ENCODE peak calls at places on chromosome 16, in four cellular contexts. S is adrenal gland, H is foreskin fibroblast, M is astrocyte of the spinal cord. Q is an unnamed sample.

GRCh38 chr16:65875362-65876199 is 490.9 kb upstream of the CDH5 start:
- DNase-seq in S (no peak), M (no peak), H (no peak), Q (peak)

GRCh38 chr16:66306366-66307150 is 59.9 kb upstream of the CDH5 start:
- DNase-seq in S (no peak), M (no peak), H (no peak), Q (no peak)

GRCh38 chr16:88464447-88465318 is 11.6 kb downstream of the ZFPM1 start:
- DNase-seq in S (no peak), H (no peak), M (no peak), Q (no peak)

GRCh38 chr16:25256821-25257503 is 683 bp downstream of the ZKSCAN2 start:
- DNase-seq in H (peak), S (peak), M (peak), Q (no peak)

GRCh38 chr16:83389751-83390150 is 418.0 kb upstream of the HSBP1 start:
- DNase-seq in H (no peak), M (no peak), S (no peak), Q (no peak)

GRCh38 chr16:55948230-55948629 is 73.1 kb upstream of the CES5A start:
- DNase-seq in S (no peak), M (no peak), H (no peak), Q (no peak)

GRCh38 chr16:81651758-81652718 is 127.1 kb upstream of the PLCG2 start:
- DNase-seq in H (no peak), M (no peak), S (no peak), Q (peak)

GRCh38 chr16:79169239-79169638 is 431.3 kb downstream of the MAF start:
- DNase-seq in M (no peak), S (no peak), H (no peak), Q (no peak)

GRCh38 chr16:84532299-84532724 is 27.9 kb upstream of the MEAK7 start:
- DNase-seq in S (peak), M (peak), H (peak), Q (peak)

GRCh38 chr16:4358831-4359561 is 7.9 kb upstream of the PAM16 start:
- DNase-seq in M (no peak), H (peak), S (no peak), Q (peak)

GRCh38 chr16:588639-588888 is 1.3 kb upstream of the RAB40C start:
- DNase-seq in H (peak), M (peak), S (peak), Q (peak)

GRCh38 chr16:15829460-15829859 is 27.4 kb downstream of the MYH11 start:
- DNase-seq in S (peak), H (peak), M (no peak), Q (no peak)

GRCh38 chr16:22878955-22879354 is 65.0 kb downstream of the HS3ST2 start:
- DNase-seq in H (no peak), S (no peak), M (no peak), Q (no peak)

GRCh38 chr16:78515421-78515820 is 416.0 kb downstream of the WWOX start:
- DNase-seq in S (no peak), H (no peak), M (no peak), Q (no peak)

GRCh38 chr16:65641049-65641448 is 519.2 kb upstream of the CDH11 start:
- DNase-seq in H (no peak), S (no peak), M (no peak), Q (no peak)

GRCh38 chr16:52756812-52757517 is 210.0 kb upstream of the TOX3 start:
- DNase-seq in H (no peak), S (no peak), M (no peak), Q (no peak)

GRCh38 chr16:2858245-2859025 is 465 bp upstream of the PRSS22 start:
- DNase-seq in M (no peak), H (no peak), S (no peak), Q (no peak)

GRCh38 chr16:87317766-87318121 is 552 bp upstream of the C16orf95 start:
- DNase-seq in M (no peak), H (peak), S (peak), Q (peak)

GRCh38 chr16:81181013-81181720 is 57.3 kb upstream of the BCO1 start:
- DNase-seq in M (peak), S (peak), H (peak), Q (no peak)

GRCh38 chr16:26129997-26130396 is 438.2 kb downstream of the HS3ST4 start:
- DNase-seq in S (no peak), M (no peak), H (no peak), Q (no peak)

GRCh38 chr16:21226749-21227148 is 6.8 kb upstream of the ANKS4B start:
- DNase-seq in S (no peak), M (no peak), H (no peak), Q (no peak)

GRCh38 chr16:72561-73537 is at the start of gene RHBDF1:
- DNase-seq in M (no peak), H (peak), S (peak), Q (peak)

DNA sequence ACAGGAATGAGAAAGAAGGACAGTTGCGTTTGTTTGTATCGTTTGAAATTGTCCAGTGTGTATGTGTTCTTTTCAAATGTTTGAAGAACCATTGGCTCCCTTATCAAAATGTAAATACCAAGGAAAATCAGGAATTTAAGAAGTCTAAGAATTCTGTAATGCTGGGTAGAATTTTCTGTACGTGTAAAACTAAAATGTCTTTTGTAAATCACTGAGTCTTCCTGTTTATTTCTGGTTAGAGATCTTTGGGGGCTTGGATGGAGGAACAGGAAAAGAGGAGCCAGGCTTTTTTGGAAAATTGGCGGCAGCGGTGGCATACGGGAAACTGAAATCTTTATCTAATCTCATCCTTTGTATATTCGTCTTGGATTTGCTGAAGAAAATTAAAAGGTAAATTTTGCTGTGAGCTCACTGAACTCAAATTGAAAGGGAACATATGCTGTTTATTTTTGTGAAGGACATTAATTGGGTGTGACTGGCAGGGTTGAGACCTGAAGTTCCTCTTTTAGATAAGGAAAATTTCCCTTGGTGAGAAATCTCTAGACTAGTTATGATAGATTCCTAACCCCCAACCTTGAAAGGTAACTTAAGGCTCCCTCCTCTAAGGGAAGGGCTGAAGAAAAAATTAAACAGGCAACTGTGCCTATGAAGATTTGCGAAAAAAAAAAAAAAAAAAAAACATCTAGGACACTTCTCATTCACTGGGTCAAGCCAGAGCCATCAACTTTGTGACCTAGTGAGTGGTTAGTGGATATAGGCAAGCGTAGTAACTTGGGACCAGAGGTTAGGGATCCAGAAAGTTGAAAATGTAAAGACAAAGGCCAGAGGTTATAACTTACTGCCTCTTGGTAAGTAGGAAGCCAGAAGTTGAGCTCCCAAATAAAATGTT is 10.8 kb downstream of the TAT start:
- DNase-seq in M (no peak), S (no peak), H (no peak), Q (peak)
- H3K4me3 ChIP-seq in M (no peak), S (no peak), H (peak), Q (peak)

GRCh38 chr16:69523571-69523970 is 42.2 kb upstream of the NFAT5 start:
- DNase-seq in M (no peak), H (no peak), S (no peak), Q (no peak)

GRCh38 chr16:69520800-69521602 is 44.8 kb upstream of the NFAT5 start:
- DNase-seq in S (no peak), M (no peak), H (peak), Q (peak)

GRCh38 chr16:69522041-69522578 is 43.7 kb upstream of the NFAT5 start:
- DNase-seq in M (no peak), H (no peak), S (no peak), Q (no peak)

GRCh38 chr16:69520413-69520799 is 45.4 kb upstream of the NFAT5 start:
- DNase-seq in M (no peak), H (no peak), S (no peak), Q (no peak)

DNA sequence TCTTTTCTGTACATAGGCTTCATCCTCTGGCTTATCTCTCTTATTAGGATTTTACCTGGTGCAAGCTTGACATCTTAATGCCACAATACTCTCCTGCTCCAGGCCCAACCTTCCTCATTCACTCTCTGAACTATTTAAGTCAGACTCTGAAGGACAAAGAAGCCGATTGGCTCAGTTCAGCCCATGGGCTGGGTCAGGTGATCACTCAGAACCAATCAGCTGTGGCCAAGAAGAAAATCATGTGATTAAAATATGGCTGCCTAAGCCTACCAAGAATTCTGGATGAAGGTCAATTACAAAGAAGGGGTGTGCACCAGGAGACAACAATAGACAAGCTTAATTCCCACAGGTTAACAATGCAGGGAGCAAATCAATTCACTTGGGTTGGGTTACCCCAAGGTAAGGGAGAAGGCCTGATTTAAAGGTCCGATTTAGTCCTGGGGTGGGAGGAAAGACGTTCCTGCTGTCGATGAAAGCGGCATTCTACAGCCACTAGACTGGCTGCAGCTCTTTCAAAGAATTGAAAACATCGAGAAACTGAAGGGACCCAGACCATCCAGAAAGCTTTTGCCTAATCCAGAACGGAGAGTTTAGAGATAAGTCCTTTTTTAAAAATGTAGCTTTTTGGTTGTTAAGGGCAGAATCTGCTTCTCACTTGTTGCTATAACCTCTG is 42.9 kb upstream of the NFAT5 start:
- DNase-seq in S (no peak), H (no peak), M (no peak), Q (peak)
- H3K4me3 ChIP-seq in S (no peak), H (no peak), M (no peak), Q (no peak)

GRCh38 chr16:58121132-58121531 is 8.0 kb downstream of the CFAP20 start:
- DNase-seq in H (no peak), S (no peak), M (no peak), Q (no peak)
- H3K4me3 ChIP-seq in H (no peak), S (no peak), M (no peak), Q (no peak)

DNA sequence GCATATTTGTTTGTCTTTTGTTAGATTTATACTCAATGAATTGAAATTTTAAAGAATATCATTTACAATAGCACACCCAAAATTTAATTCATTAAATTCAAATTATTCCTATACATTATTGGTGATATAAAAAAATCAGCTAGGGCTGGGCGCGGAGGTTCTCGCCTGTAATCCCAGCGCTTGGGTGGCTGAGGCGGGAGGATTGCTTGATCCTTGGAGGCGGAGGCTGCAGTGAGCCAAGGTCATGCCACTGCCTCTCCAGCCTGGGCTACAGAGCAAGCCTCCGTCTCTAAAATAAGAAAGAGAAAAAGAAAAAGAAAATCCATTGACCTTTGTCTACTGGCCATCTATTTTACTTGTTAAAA is 4.5 kb upstream of the PRDM7 start:
- DNase-seq in S (peak), H (no peak), M (no peak), Q (no peak)
- H3K4me3 ChIP-seq in S (no peak), H (no peak), M (no peak), Q (no peak)

DNA sequence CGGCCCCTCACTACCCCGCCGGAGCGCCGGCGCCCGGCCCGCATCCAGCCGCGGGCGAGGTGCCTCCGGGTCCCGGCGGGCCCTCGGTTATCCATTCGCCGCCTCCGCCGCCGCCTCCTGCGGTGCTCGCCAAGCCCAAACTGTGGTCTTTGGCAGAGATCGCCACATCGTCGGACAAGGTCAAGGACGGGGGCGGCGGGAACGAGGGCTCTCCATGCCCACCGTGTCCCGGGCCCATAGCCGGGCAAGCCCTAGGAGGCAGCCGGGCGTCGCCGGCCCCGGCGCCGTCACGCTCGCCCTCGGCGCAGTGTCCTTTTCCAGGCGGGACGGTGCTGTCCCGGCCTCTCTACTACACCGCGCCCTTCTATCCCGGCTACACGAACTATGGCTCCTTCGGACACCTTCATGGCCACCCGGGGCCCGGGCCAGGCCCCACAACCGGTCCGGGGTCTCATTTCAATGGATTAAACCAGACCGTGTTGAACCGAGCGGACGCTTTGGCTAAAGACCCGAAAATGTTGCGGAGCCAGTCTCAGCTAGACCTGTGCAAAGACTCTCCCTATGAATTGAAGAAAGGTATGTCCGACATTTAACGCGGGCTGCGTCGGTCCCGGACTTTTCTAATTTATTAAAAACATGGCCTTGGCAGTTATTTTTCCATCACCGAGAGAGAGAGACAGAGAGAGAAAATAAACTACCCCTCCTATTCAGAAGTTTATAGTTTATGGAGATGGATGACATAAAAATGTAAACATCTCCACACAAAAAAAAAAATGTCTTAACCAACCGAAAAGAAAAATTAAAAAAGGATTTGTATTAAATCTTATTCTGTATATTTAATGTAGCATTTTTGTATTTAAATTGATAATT is 2.9 kb downstream of the IRX5 start:
- DNase-seq in M (peak), S (no peak), H (peak), Q (no peak)
- H3K4me3 ChIP-seq in M (peak), S (no peak), H (peak), Q (no peak)

GRCh38 chr16:30628628-30629342 is 18.6 kb upstream of the ZNF689 start:
- DNase-seq in H (peak), M (peak), S (peak), Q (peak)
- H3K4me3 ChIP-seq in H (no peak), M (no peak), S (no peak), Q (peak)

GRCh38 chr16:10616744-10617640 is 36.6 kb upstream of the EMP2 start:
- DNase-seq in M (peak), S (peak), H (peak), Q (no peak)
- H3K4me3 ChIP-seq in M (no peak), S (no peak), H (no peak), Q (no peak)

Q was measured in GM12865.